ENCODE peak calls at places on chromosome 18, in seven cellular contexts. K is stimulated activated CD8-positive, alpha-beta memory T cell treated with anti-CD3 and anti-CD28 coated beads, Interleukin-15, amount 100 ng/mL, for 1 hour; M is naive thymus-derived CD4-positive, alpha-beta T cell; V is memory B cell; O is ACHN; I is T follicular helper cell; E is GM06990. S is an unnamed sample.

GRCh38 chr18:49321800-49322461 is 138.5 kb downstream of the DYM start:
- DNase-seq in K (no peak), M (no peak), V (no peak), O (peak), I (no peak), E (no peak), S (no peak)

GRCh38 chr18:47756364-47757016 is 174.0 kb downstream of the SMAD2 start:
- DNase-seq in K (peak), M (peak), V (peak), O (peak), I (peak), E (peak), S (peak)

GRCh38 chr18:29123706-29124530 is 947.0 kb upstream of the CDH2 start:
- DNase-seq in K (no peak), M (no peak), V (no peak), O (peak), I (no peak), E (no peak), S (no peak)

GRCh38 chr18:29154758-29155725 is 978.1 kb upstream of the CDH2 start:
- DNase-seq in K (no peak), M (no peak), V (no peak), O (peak), I (no peak), E (no peak), S (no peak)

GRCh38 chr18:46676162-46676830 is 19.3 kb upstream of the LOXHD1 start:
- DNase-seq in K (no peak), M (no peak), V (no peak), O (peak), I (no peak), E (no peak), S (no peak)

GRCh38 chr18:12911025-12911927 is 27.2 kb upstream of the PTPN2 start:
- DNase-seq in K (no peak), M (peak), V (peak), O (no peak), I (peak), E (peak), S (no peak)

GRCh38 chr18:26813043-26813442 is 52.5 kb downstream of the AQP4 start:
- DNase-seq in K (no peak), M (no peak), V (no peak), O (peak), I (no peak), E (peak), S (no peak)

GRCh38 chr18:41326311-41326710 is 628.7 kb upstream of the PIK3C3 start:
- DNase-seq in K (no peak), M (no peak), V (no peak), O (no peak), I (no peak), E (no peak), S (no peak)

GRCh38 chr18:3093624-3094354 is 80.8 kb upstream of the LPIN2 start:
- DNase-seq in K (no peak), M (no peak), V (no peak), O (no peak), I (no peak), E (no peak), S (no peak)

GRCh38 chr18:64037812-64038414 is 68.0 kb downstream of the SERPINB8 start:
- DNase-seq in K (no peak), M (no peak), V (no peak), O (peak), I (no peak), E (no peak), S (peak)

GRCh38 chr18:3594760-3595241 is 144.8 kb downstream of the TGIF1 start:
- DNase-seq in K (no peak), M (peak), V (no peak), O (no peak), I (no peak), E (no peak), S (no peak)

GRCh38 chr18:2002604-2003003 is 568.7 kb downstream of the METTL4 start:
- DNase-seq in K (no peak), M (no peak), V (no peak), O (no peak), I (no peak), E (no peak), S (no peak)

GRCh38 chr18:36066731-36067117 is 635 bp downstream of the RPRD1A start:
- DNase-seq in K (no peak), M (peak), V (no peak), O (peak), I (no peak), E (no peak), S (no peak)

GRCh38 chr18:65352183-65352582 is 398.6 kb upstream of the CDH7 start:
- DNase-seq in K (no peak), M (no peak), V (no peak), O (no peak), I (no peak), E (no peak), S (no peak)

GRCh38 chr18:30618567-30618966 is 424.0 kb downstream of the DSC3 start:
- DNase-seq in K (no peak), M (no peak), V (no peak), O (no peak), I (no peak), E (no peak), S (no peak)

GRCh38 chr18:9735238-9735637 is 27.1 kb downstream of the RAB31 start:
- DNase-seq in K (no peak), M (no peak), V (no peak), O (no peak), I (no peak), E (no peak), S (no peak)

GRCh38 chr18:74906189-74906588 is 302.8 kb downstream of the PTGR3 start:
- DNase-seq in K (no peak), M (no peak), V (no peak), O (no peak), I (no peak), E (no peak), S (no peak)

GRCh38 chr18:3889803-3890202 is 439.8 kb downstream of the TGIF1 start:
- DNase-seq in K (no peak), M (no peak), V (no peak), O (no peak), I (no peak), E (no peak), S (no peak)

GRCh38 chr18:676747-677544 is 19.5 kb downstream of the TYMS start:
- DNase-seq in K (no peak), M (no peak), V (no peak), O (no peak), I (no peak), E (no peak), S (no peak)

GRCh38 chr18:51330148-51330547 is 132.7 kb upstream of the MEX3C start:
- DNase-seq in K (no peak), M (no peak), V (no peak), O (no peak), I (no peak), E (no peak), S (no peak)

GRCh38 chr18:74775239-74775638 is 177.6 kb downstream of the ZNF407 start:
- DNase-seq in K (no peak), M (no peak), V (no peak), O (no peak), I (no peak), E (no peak), S (no peak)

GRCh38 chr18:63763831-63764600 is 11.2 kb upstream of the SERPINB7 start:
- DNase-seq in K (no peak), M (no peak), V (no peak), O (no peak), I (no peak), E (no peak), S (no peak)